ENCODE peak calls at places on chromosome 13, in seven cellular contexts. One of them, this sample, is unnamed. For H3K36me3 and H3K27me3, the result is how much of the 10 kb centered on the place peaks cover.

GRCh38 chr13:25945596-25945995 is 106.2 kb downstream of the SHISA2 start:
- DNase-seq in stomach: no peak
- DNase-seq in fibroblast of lung: peak
- DNase-seq in brain microvascular endothelial cell: peak
- DNase-seq in thoracic aorta: no peak
- DNase-seq in body of pancreas: no peak
- DNase-seq in left ventricle myocardium inferior: no peak
- DNase-seq in this sample: no peak

GRCh38 chr13:98780972-98781869 is 28.7 kb upstream of the SLC15A1 start:
- DNase-seq in brain microvascular endothelial cell: no peak
- DNase-seq in left ventricle myocardium inferior: no peak
- DNase-seq in body of pancreas: no peak
- DNase-seq in thoracic aorta: no peak
- DNase-seq in stomach: no peak
- DNase-seq in fibroblast of lung: no peak
- DNase-seq in this sample: no peak

GRCh38 chr13:93775507-93776108 is 549.0 kb downstream of the GPC6 start:
- DNase-seq in fibroblast of lung: peak
- DNase-seq in body of pancreas: no peak
- DNase-seq in stomach: no peak
- DNase-seq in brain microvascular endothelial cell: peak
- DNase-seq in thoracic aorta: no peak
- DNase-seq in left ventricle myocardium inferior: no peak
- DNase-seq in this sample: no peak

GRCh38 chr13:59710995-59711701 is 452.6 kb downstream of the DIAPH3 start:
- DNase-seq in brain microvascular endothelial cell: no peak
- DNase-seq in body of pancreas: no peak
- DNase-seq in thoracic aorta: no peak
- DNase-seq in left ventricle myocardium inferior: no peak
- DNase-seq in fibroblast of lung: peak
- DNase-seq in stomach: no peak
- DNase-seq in this sample: no peak

GRCh38 chr13:87674143-87674772 is 3.1 kb downstream of the SLITRK5 start:
- DNase-seq in left ventricle myocardium inferior: no peak
- DNase-seq in brain microvascular endothelial cell: no peak
- DNase-seq in fibroblast of lung: no peak
- DNase-seq in thoracic aorta: no peak
- DNase-seq in body of pancreas: no peak
- DNase-seq in stomach: no peak
- DNase-seq in this sample: no peak

GRCh38 chr13:107819071-107819470 is 396.3 kb downstream of the LIG4 start:
- DNase-seq in thoracic aorta: no peak
- DNase-seq in left ventricle myocardium inferior: no peak
- DNase-seq in brain microvascular endothelial cell: no peak
- DNase-seq in body of pancreas: no peak
- DNase-seq in stomach: no peak
- DNase-seq in fibroblast of lung: no peak
- DNase-seq in this sample: no peak

GRCh38 chr13:105783261-105783660 is 752.2 kb downstream of the EFNB2 start:
- DNase-seq in stomach: no peak
- DNase-seq in fibroblast of lung: no peak
- DNase-seq in left ventricle myocardium inferior: no peak
- DNase-seq in brain microvascular endothelial cell: no peak
- DNase-seq in thoracic aorta: no peak
- DNase-seq in body of pancreas: no peak
- DNase-seq in this sample: no peak

GRCh38 chr13:63026285-63026797 is 1610.7 kb upstream of the PCDH20 start:
- DNase-seq in left ventricle myocardium inferior: no peak
- DNase-seq in brain microvascular endothelial cell: no peak
- DNase-seq in thoracic aorta: no peak
- DNase-seq in fibroblast of lung: no peak
- DNase-seq in body of pancreas: no peak
- DNase-seq in stomach: no peak
- DNase-seq in this sample: no peak

GRCh38 chr13:73063166-73063565 is 4.4 kb downstream of the KLF5 start:
- DNase-seq in stomach: no peak
- DNase-seq in thoracic aorta: no peak
- DNase-seq in left ventricle myocardium inferior: no peak
- DNase-seq in brain microvascular endothelial cell: no peak
- DNase-seq in fibroblast of lung: no peak
- DNase-seq in body of pancreas: no peak
- DNase-seq in this sample: no peak

GRCh38 chr13:109816979-109817275 is 30.5 kb upstream of the IRS2 start:
- DNase-seq in fibroblast of lung: peak
- DNase-seq in body of pancreas: no peak
- DNase-seq in brain microvascular endothelial cell: peak
- DNase-seq in stomach: no peak
- DNase-seq in left ventricle myocardium inferior: no peak
- DNase-seq in thoracic aorta: no peak
- DNase-seq in this sample: no peak

GRCh38 chr13:62631124-62631523 is 1215.5 kb upstream of the PCDH20 start:
- DNase-seq in left ventricle myocardium inferior: no peak
- DNase-seq in stomach: no peak
- DNase-seq in thoracic aorta: no peak
- DNase-seq in fibroblast of lung: no peak
- DNase-seq in brain microvascular endothelial cell: no peak
- DNase-seq in body of pancreas: no peak
- DNase-seq in this sample: no peak

GRCh38 chr13:33383724-33384577 is 98.4 kb upstream of the STARD13 start:
- DNase-seq in stomach: no peak
- DNase-seq in fibroblast of lung: no peak
- DNase-seq in thoracic aorta: no peak
- DNase-seq in body of pancreas: peak
- DNase-seq in brain microvascular endothelial cell: no peak
- DNase-seq in left ventricle myocardium inferior: no peak
- DNase-seq in this sample: no peak

GRCh38 chr13:28854657-28855056 is 34.5 kb downstream of the MTUS2 start:
- DNase-seq in body of pancreas: no peak
- DNase-seq in left ventricle myocardium inferior: no peak
- DNase-seq in thoracic aorta: no peak
- DNase-seq in brain microvascular endothelial cell: no peak
- DNase-seq in fibroblast of lung: no peak
- DNase-seq in stomach: no peak
- DNase-seq in this sample: no peak

GRCh38 chr13:73777134-73777533 is 357.1 kb downstream of the KLF12 start:
- DNase-seq in fibroblast of lung: no peak
- DNase-seq in body of pancreas: no peak
- DNase-seq in thoracic aorta: no peak
- DNase-seq in brain microvascular endothelial cell: no peak
- DNase-seq in stomach: no peak
- DNase-seq in left ventricle myocardium inferior: no peak
- DNase-seq in this sample: no peak

DNA sequence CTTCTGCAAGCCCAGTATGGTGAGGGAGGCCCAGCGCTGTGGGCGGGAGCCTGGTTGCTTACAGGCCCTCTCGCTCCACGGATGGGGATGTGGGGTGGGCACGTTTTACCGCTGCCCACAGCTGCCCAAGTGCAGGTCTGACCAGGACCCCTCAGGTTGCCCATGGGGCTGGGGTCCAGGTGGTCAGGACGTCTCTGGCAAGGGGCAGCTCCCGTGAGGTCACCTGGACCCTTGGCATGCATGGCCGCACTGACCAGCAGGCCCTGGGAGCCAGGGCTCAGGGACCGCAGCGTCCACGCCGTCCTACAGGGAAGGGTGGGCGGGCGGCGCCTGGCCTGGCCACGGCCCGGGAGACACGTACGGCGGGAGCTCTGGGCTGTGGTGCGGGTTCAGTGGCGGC is 32.8 kb downstream of the GAS6 start:
- DNase-seq in stomach: no peak
- DNase-seq in thoracic aorta: no peak
- DNase-seq in brain microvascular endothelial cell: no peak
- DNase-seq in fibroblast of lung: no peak
- DNase-seq in left ventricle myocardium inferior: no peak
- DNase-seq in body of pancreas: no peak
- DNase-seq in this sample: peak
- H3K36me3 ChIP-seq in stomach: half or more
- H3K36me3 ChIP-seq in thoracic aorta: half or more
- H3K36me3 ChIP-seq in brain microvascular endothelial cell: under half
- H3K36me3 ChIP-seq in fibroblast of lung: half or more
- H3K36me3 ChIP-seq in left ventricle myocardium inferior: half or more
- H3K36me3 ChIP-seq in body of pancreas: under half
- H3K36me3 ChIP-seq in this sample: half or more

DNA sequence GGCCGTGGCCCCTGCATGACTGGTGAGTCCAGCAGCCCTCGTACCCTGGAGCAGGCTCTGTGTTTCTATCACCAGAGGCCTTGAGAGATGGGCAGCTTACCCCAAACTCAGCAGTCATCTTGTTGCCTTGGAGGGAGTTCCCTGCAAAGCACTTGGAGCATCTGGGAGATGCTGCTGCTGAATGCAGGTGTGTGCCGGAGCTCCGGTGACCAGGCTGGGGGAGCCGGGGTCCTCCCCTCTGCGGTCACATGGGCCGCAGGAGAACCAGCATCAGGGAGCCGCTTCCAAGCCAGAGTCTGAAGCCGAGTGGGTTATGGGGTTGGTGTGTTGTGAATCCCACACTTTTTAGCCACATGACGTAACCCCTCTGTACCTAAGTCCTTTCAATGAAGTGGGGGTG is 82.8 kb downstream of the TEX29 start:
- DNase-seq in brain microvascular endothelial cell: no peak
- DNase-seq in left ventricle myocardium inferior: no peak
- DNase-seq in stomach: no peak
- DNase-seq in thoracic aorta: no peak
- DNase-seq in body of pancreas: no peak
- DNase-seq in fibroblast of lung: no peak
- DNase-seq in this sample: no peak
- H3K27me3 ChIP-seq in brain microvascular endothelial cell: under half
- H3K27me3 ChIP-seq in left ventricle myocardium inferior: half or more
- H3K27me3 ChIP-seq in stomach: under half
- H3K27me3 ChIP-seq in thoracic aorta: under half
- H3K27me3 ChIP-seq in body of pancreas: under half
- H3K27me3 ChIP-seq in fibroblast of lung: under half
- H3K27me3 ChIP-seq in this sample: under half

GRCh38 chr13:113315992-113316391 is 19.0 kb downstream of the LAMP1 start:
- DNase-seq in brain microvascular endothelial cell: no peak
- DNase-seq in thoracic aorta: no peak
- DNase-seq in left ventricle myocardium inferior: no peak
- DNase-seq in stomach: no peak
- DNase-seq in fibroblast of lung: no peak
- DNase-seq in body of pancreas: no peak
- DNase-seq in this sample: no peak

GRCh38 chr13:113319371-113319770 is 22.3 kb downstream of the LAMP1 start:
- DNase-seq in fibroblast of lung: no peak
- DNase-seq in brain microvascular endothelial cell: no peak
- DNase-seq in stomach: no peak
- DNase-seq in thoracic aorta: no peak
- DNase-seq in body of pancreas: no peak
- DNase-seq in left ventricle myocardium inferior: no peak
- DNase-seq in this sample: no peak

GRCh38 chr13:113320226-113320875 is 23.3 kb downstream of the LAMP1 start:
- DNase-seq in left ventricle myocardium inferior: no peak
- DNase-seq in fibroblast of lung: no peak
- DNase-seq in thoracic aorta: no peak
- DNase-seq in brain microvascular endothelial cell: no peak
- DNase-seq in body of pancreas: no peak
- DNase-seq in stomach: no peak
- DNase-seq in this sample: peak

GRCh38 chr13:113318956-113319355 is 21.9 kb downstream of the LAMP1 start:
- DNase-seq in body of pancreas: no peak
- DNase-seq in stomach: no peak
- DNase-seq in left ventricle myocardium inferior: no peak
- DNase-seq in thoracic aorta: no peak
- DNase-seq in brain microvascular endothelial cell: no peak
- DNase-seq in fibroblast of lung: no peak
- DNase-seq in this sample: no peak

GRCh38 chr13:113317031-113317430 is 20.0 kb downstream of the LAMP1 start:
- DNase-seq in stomach: no peak
- DNase-seq in fibroblast of lung: no peak
- DNase-seq in brain microvascular endothelial cell: no peak
- DNase-seq in body of pancreas: no peak
- DNase-seq in thoracic aorta: no peak
- DNase-seq in left ventricle myocardium inferior: no peak
- DNase-seq in this sample: no peak
- H3K36me3 ChIP-seq in stomach: half or more
- H3K36me3 ChIP-seq in fibroblast of lung: under half
- H3K36me3 ChIP-seq in brain microvascular endothelial cell: under half
- H3K36me3 ChIP-seq in body of pancreas: under half
- H3K36me3 ChIP-seq in thoracic aorta: under half
- H3K36me3 ChIP-seq in left ventricle myocardium inferior: half or more
- H3K36me3 ChIP-seq in this sample: half or more

GRCh38 chr13:24719139-24719538 is 38.9 kb downstream of the ATP12A start:
- DNase-seq in brain microvascular endothelial cell: no peak
- DNase-seq in left ventricle myocardium inferior: no peak
- DNase-seq in stomach: no peak
- DNase-seq in fibroblast of lung: no peak
- DNase-seq in thoracic aorta: no peak
- DNase-seq in body of pancreas: no peak
- DNase-seq in this sample: no peak
- H3K27me3 ChIP-seq in brain microvascular endothelial cell: under half
- H3K27me3 ChIP-seq in left ventricle myocardium inferior: under half
- H3K27me3 ChIP-seq in stomach: under half
- H3K27me3 ChIP-seq in fibroblast of lung: under half
- H3K27me3 ChIP-seq in thoracic aorta: under half
- H3K27me3 ChIP-seq in body of pancreas: under half
- H3K27me3 ChIP-seq in this sample: under half

GRCh38 chr13:111177081-111177711 is 62.1 kb downstream of the ARHGEF7 start:
- DNase-seq in thoracic aorta: no peak
- DNase-seq in left ventricle myocardium inferior: peak
- DNase-seq in body of pancreas: peak
- DNase-seq in fibroblast of lung: peak
- DNase-seq in brain microvascular endothelial cell: peak
- DNase-seq in stomach: peak
- DNase-seq in this sample: peak

GRCh38 chr13:111175372-111175771 is 60.3 kb downstream of the ARHGEF7 start:
- DNase-seq in stomach: no peak
- DNase-seq in thoracic aorta: no peak
- DNase-seq in fibroblast of lung: no peak
- DNase-seq in brain microvascular endothelial cell: no peak
- DNase-seq in body of pancreas: no peak
- DNase-seq in left ventricle myocardium inferior: no peak
- DNase-seq in this sample: no peak

GRCh38 chr13:111176421-111176820 is 61.3 kb downstream of the ARHGEF7 start:
- DNase-seq in body of pancreas: no peak
- DNase-seq in left ventricle myocardium inferior: no peak
- DNase-seq in thoracic aorta: no peak
- DNase-seq in brain microvascular endothelial cell: no peak
- DNase-seq in fibroblast of lung: no peak
- DNase-seq in stomach: no peak
- DNase-seq in this sample: no peak

GRCh38 chr13:111174377-111174776 is 59.3 kb downstream of the ARHGEF7 start:
- DNase-seq in brain microvascular endothelial cell: no peak
- DNase-seq in thoracic aorta: no peak
- DNase-seq in left ventricle myocardium inferior: no peak
- DNase-seq in stomach: no peak
- DNase-seq in fibroblast of lung: no peak
- DNase-seq in body of pancreas: no peak
- DNase-seq in this sample: no peak

GRCh38 chr13:111175948-111176347 is 60.8 kb downstream of the ARHGEF7 start:
- DNase-seq in thoracic aorta: no peak
- DNase-seq in fibroblast of lung: no peak
- DNase-seq in body of pancreas: no peak
- DNase-seq in brain microvascular endothelial cell: no peak
- DNase-seq in left ventricle myocardium inferior: no peak
- DNase-seq in stomach: no peak
- DNase-seq in this sample: no peak
- H3K36me3 ChIP-seq in thoracic aorta: under half
- H3K36me3 ChIP-seq in fibroblast of lung: under half
- H3K36me3 ChIP-seq in body of pancreas: under half
- H3K36me3 ChIP-seq in brain microvascular endothelial cell: under half
- H3K36me3 ChIP-seq in left ventricle myocardium inferior: under half
- H3K36me3 ChIP-seq in stomach: under half
- H3K36me3 ChIP-seq in this sample: under half

This sample was measured in lower lobe of right lung.